ENCODE peak calls at places on chromosomes 6 and 20, in five cellular contexts. R is lung microvascular endothelial cell, N is T-helper 17 cell, X is HFFc6, Q is AG10803. J is an unnamed sample.

GRCh38 chr6:82415820-82416219 is 52.2 kb downstream of the TPBG start:
- DNase-seq in R (no peak), N (no peak), X (peak), Q (peak), J (no peak)

GRCh38 chr6:119517428-119517827 is 167.9 kb upstream of the MAN1A1 start:
- DNase-seq in R (no peak), N (no peak), X (no peak), Q (peak), J (no peak)

GRCh38 chr6:7243188-7243942 is 69.6 kb downstream of the SSR1 start:
- DNase-seq in R (peak), N (no peak), X (peak), Q (peak), J (no peak)

GRCh38 chr6:47478233-47479155 is 905 bp downstream of the CD2AP start:
- DNase-seq in R (peak), N (no peak), X (no peak), Q (peak), J (no peak)

GRCh38 chr20:63472159-63472811 is at the start of gene KCNQ2:
- DNase-seq in R (no peak), N (no peak), X (no peak), Q (no peak), J (no peak)

GRCh38 chr20:3115190-3116107 is 30.9 kb upstream of the AVP start:
- DNase-seq in R (peak), N (no peak), X (peak), Q (peak), J (no peak)

GRCh38 chr6:121755500-121755899 is 320.1 kb downstream of the GJA1 start:
- DNase-seq in R (no peak), N (no peak), X (no peak), Q (peak), J (no peak)

GRCh38 chr20:25629816-25630499 is 6.1 kb upstream of the NANP start:
- DNase-seq in R (no peak), N (no peak), X (peak), Q (no peak), J (no peak)

GRCh38 chr6:160391419-160392116 is 43.4 kb downstream of the SLC22A3 start:
- DNase-seq in R (no peak), N (no peak), X (no peak), Q (no peak), J (no peak)

GRCh38 chr20:22383156-22383555 is 201.2 kb downstream of the FOXA2 start:
- DNase-seq in R (no peak), N (no peak), X (no peak), Q (peak), J (no peak)

GRCh38 chr6:24522090-24522820 is 27.5 kb downstream of the ALDH5A1 start:
- DNase-seq in R (no peak), N (no peak), X (no peak), Q (no peak), J (no peak)

GRCh38 chr6:36362551-36363389 is 24.7 kb downstream of the ETV7 start:
- DNase-seq in R (no peak), N (no peak), X (no peak), Q (no peak), J (no peak)

GRCh38 chr6:149028767-149029405 is 282.1 kb downstream of the UST start:
- DNase-seq in R (peak), N (peak), X (peak), Q (peak), J (peak)

GRCh38 chr20:9686866-9687265 is 152.0 kb downstream of the PAK5 start:
- DNase-seq in R (no peak), N (no peak), X (no peak), Q (no peak), J (no peak)

GRCh38 chr6:152452639-152453038 is 184.5 kb downstream of the SYNE1 start:
- DNase-seq in R (no peak), N (no peak), X (no peak), Q (no peak), J (no peak)

GRCh38 chr6:149235130-149235561 is 82.4 kb upstream of the TAB2 start:
- DNase-seq in R (peak), N (no peak), X (peak), Q (peak), J (peak)

GRCh38 chr6:122726649-122727048 is 52.9 kb upstream of the FABP7 start:
- DNase-seq in R (peak), N (no peak), X (peak), Q (peak), J (no peak)

GRCh38 chr6:52538921-52539354 is 37.9 kb downstream of the TRAM2 start:
- DNase-seq in R (no peak), N (no peak), X (peak), Q (peak), J (no peak)

GRCh38 chr6:169587992-169588391 is 113.8 kb downstream of the WDR27 start:
- DNase-seq in R (no peak), N (no peak), X (no peak), Q (peak), J (no peak)

GRCh38 chr6:26019261-26019845 is 56.8 kb downstream of the TRIM38 start:
- DNase-seq in R (no peak), N (no peak), X (no peak), Q (no peak), J (no peak)

GRCh38 chr6:52534966-52535390 is 41.9 kb downstream of the TRAM2 start:
- DNase-seq in R (no peak), N (no peak), X (no peak), Q (no peak), J (no peak)

GRCh38 chr6:6584310-6585002 is 4.1 kb upstream of the LY86 start:
- DNase-seq in R (peak), N (no peak), X (no peak), Q (no peak), J (no peak)

GRCh38 chr6:87907521-87907920 is 140.1 kb upstream of the SPACA1 start:
- DNase-seq in R (no peak), N (no peak), X (peak), Q (peak), J (no peak)

GRCh38 chr20:21981179-21981578 is 275.7 kb downstream of the PAX1 start:
- DNase-seq in R (no peak), N (no peak), X (no peak), Q (peak), J (no peak)

GRCh38 chr20:63247678-63248228 is 6.5 kb downstream of the NKAIN4 start:
- DNase-seq in R (no peak), N (no peak), X (no peak), Q (no peak), J (no peak)

GRCh38 chr20:54219751-54220426 is 12.0 kb downstream of the PFDN4 start:
- DNase-seq in R (peak), N (no peak), X (peak), Q (peak), J (no peak)

GRCh38 chr6:110097443-110097842 is 82.0 kb downstream of the WASF1 start:
- DNase-seq in R (no peak), N (no peak), X (no peak), Q (no peak), J (no peak)

GRCh38 chr6:40251609-40252008 is 317.3 kb upstream of the MOCS1 start:
- DNase-seq in R (no peak), N (no peak), X (no peak), Q (no peak), J (no peak)

GRCh38 chr6:155483858-155484257 is 28.2 kb upstream of the NOX3 start:
- DNase-seq in R (no peak), N (no peak), X (no peak), Q (peak), J (no peak)

GRCh38 chr6:142567476-142567875 is 265.7 kb downstream of the ADGRG6 start:
- DNase-seq in R (no peak), N (no peak), X (no peak), Q (no peak), J (no peak)

GRCh38 chr6:138545621-138545980 is 46.3 kb upstream of the NHSL1 start:
- DNase-seq in R (peak), N (no peak), X (no peak), Q (peak), J (peak)

GRCh38 chr6:127342296-127342945 is 988 bp downstream of the ECHDC1 start:
- DNase-seq in R (peak), N (no peak), X (peak), Q (peak), J (no peak)

GRCh38 chr6:151118453-151119123 is 121.2 kb upstream of the AKAP12 start:
- DNase-seq in R (peak), N (no peak), X (no peak), Q (no peak), J (no peak)